ENCODE peak calls at places on chromosome 22, in seven cellular contexts. One of them, this sample, is unnamed.

GRCh38 chr22:28773461-28773867 is 969 bp downstream of the CCDC117 start:
- DNase-seq in cardiac muscle cell: peak; percentile 34
- DNase-seq in stomach: no peak
- DNase-seq in uterus: no peak
- DNase-seq in heart right ventricle: no peak
- DNase-seq in mammary epithelial cell: peak; percentile 55
- DNase-seq in esophagus muscularis mucosa: no peak
- DNase-seq in this sample: no peak

GRCh38 chr22:40631925-40632324 is 4.6 kb downstream of the MRTFA start:
- DNase-seq in cardiac muscle cell: no peak
- DNase-seq in stomach: no peak
- DNase-seq in mammary epithelial cell: no peak
- DNase-seq in esophagus muscularis mucosa: no peak
- DNase-seq in heart right ventricle: no peak
- DNase-seq in uterus: no peak
- DNase-seq in this sample: no peak

GRCh38 chr22:33124471-33124870 is 66.3 kb upstream of the SYN3 start:
- DNase-seq in mammary epithelial cell: no peak
- DNase-seq in uterus: no peak
- DNase-seq in cardiac muscle cell: no peak
- DNase-seq in heart right ventricle: no peak
- DNase-seq in esophagus muscularis mucosa: no peak
- DNase-seq in stomach: no peak
- DNase-seq in this sample: no peak

GRCh38 chr22:46994265-46994664 is 231.8 kb downstream of the TBC1D22A start:
- DNase-seq in heart right ventricle: no peak
- DNase-seq in mammary epithelial cell: no peak
- DNase-seq in uterus: no peak
- DNase-seq in cardiac muscle cell: no peak
- DNase-seq in stomach: peak; percentile 17
- DNase-seq in esophagus muscularis mucosa: no peak
- DNase-seq in this sample: no peak

GRCh38 chr22:26845016-26845728 is 187.8 kb downstream of the MIAT start:
- DNase-seq in uterus: no peak
- DNase-seq in esophagus muscularis mucosa: no peak
- DNase-seq in mammary epithelial cell: no peak
- DNase-seq in heart right ventricle: no peak
- DNase-seq in cardiac muscle cell: peak; percentile 15
- DNase-seq in stomach: no peak
- DNase-seq in this sample: no peak

GRCh38 chr22:20988573-20989322 is 6.7 kb downstream of the LZTR1 start:
- DNase-seq in heart right ventricle: no peak
- DNase-seq in mammary epithelial cell: no peak
- DNase-seq in uterus: no peak
- DNase-seq in cardiac muscle cell: no peak
- DNase-seq in esophagus muscularis mucosa: no peak
- DNase-seq in stomach: no peak
- DNase-seq in this sample: no peak

GRCh38 chr22:31246687-31247086 is 34.6 kb downstream of the LIMK2 start:
- DNase-seq in stomach: no peak
- DNase-seq in esophagus muscularis mucosa: no peak
- DNase-seq in heart right ventricle: no peak
- DNase-seq in cardiac muscle cell: no peak
- DNase-seq in uterus: no peak
- DNase-seq in mammary epithelial cell: no peak
- DNase-seq in this sample: no peak

GRCh38 chr22:29268511-29269229 is 602 bp downstream of the EWSR1 start:
- DNase-seq in stomach: peak; percentile 61
- DNase-seq in cardiac muscle cell: peak; percentile 86
- DNase-seq in mammary epithelial cell: peak; percentile 26
- DNase-seq in heart right ventricle: peak; percentile 77
- DNase-seq in esophagus muscularis mucosa: no peak
- DNase-seq in uterus: peak; percentile 81
- DNase-seq in this sample: no peak

GRCh38 chr22:24424001-24424900 is 3.1 kb upstream of the ADORA2A start:
- DNase-seq in heart right ventricle: peak; percentile 35
- DNase-seq in uterus: no peak
- DNase-seq in mammary epithelial cell: no peak
- DNase-seq in stomach: no peak
- DNase-seq in esophagus muscularis mucosa: no peak
- DNase-seq in cardiac muscle cell: no peak
- DNase-seq in this sample: no peak

GRCh38 chr22:29886601-29887000 is 3.6 kb downstream of the MTMR3 start:
- DNase-seq in heart right ventricle: no peak
- DNase-seq in cardiac muscle cell: peak; percentile 16
- DNase-seq in mammary epithelial cell: no peak
- DNase-seq in esophagus muscularis mucosa: no peak
- DNase-seq in stomach: no peak
- DNase-seq in uterus: no peak
- DNase-seq in this sample: no peak

GRCh38 chr22:50167689-50168489 is 2.6 kb upstream of the PANX2 start:
- DNase-seq in uterus: no peak
- DNase-seq in cardiac muscle cell: no peak
- DNase-seq in heart right ventricle: no peak
- DNase-seq in mammary epithelial cell: no peak
- DNase-seq in stomach: no peak
- DNase-seq in esophagus muscularis mucosa: no peak
- DNase-seq in this sample: no peak

GRCh38 chr22:16973591-16974297 is 34.3 kb downstream of the GAB4 start:
- DNase-seq in heart right ventricle: no peak
- DNase-seq in uterus: no peak
- DNase-seq in stomach: peak; percentile 4
- DNase-seq in esophagus muscularis mucosa: peak; percentile 70
- DNase-seq in cardiac muscle cell: no peak
- DNase-seq in mammary epithelial cell: no peak
- DNase-seq in this sample: no peak

GRCh38 chr22:49524362-49524761 is 303.3 kb downstream of the BRD1 start:
- DNase-seq in mammary epithelial cell: no peak
- DNase-seq in uterus: no peak
- DNase-seq in esophagus muscularis mucosa: no peak
- DNase-seq in cardiac muscle cell: no peak
- DNase-seq in stomach: no peak
- DNase-seq in heart right ventricle: no peak
- DNase-seq in this sample: no peak

GRCh38 chr22:16975155-16975885 is 32.7 kb downstream of the GAB4 start:
- DNase-seq in mammary epithelial cell: no peak
- DNase-seq in cardiac muscle cell: no peak
- DNase-seq in esophagus muscularis mucosa: peak; percentile 57
- DNase-seq in heart right ventricle: no peak
- DNase-seq in stomach: no peak
- DNase-seq in uterus: no peak
- DNase-seq in this sample: no peak

GRCh38 chr22:40348025-40348658 is 1.8 kb downstream of the ADSL start:
- DNase-seq in mammary epithelial cell: peak; percentile 36
- DNase-seq in cardiac muscle cell: peak; percentile 78
- DNase-seq in heart right ventricle: no peak
- DNase-seq in stomach: peak; percentile 58
- DNase-seq in esophagus muscularis mucosa: no peak
- DNase-seq in uterus: no peak
- DNase-seq in this sample: no peak

GRCh38 chr22:39994566-39995345 is at the start of gene FAM83F:
- DNase-seq in stomach: peak; percentile 73
- DNase-seq in uterus: no peak
- DNase-seq in heart right ventricle: peak; percentile 25
- DNase-seq in mammary epithelial cell: peak; percentile 69
- DNase-seq in esophagus muscularis mucosa: no peak
- DNase-seq in cardiac muscle cell: peak; percentile 34
- DNase-seq in this sample: no peak

GRCh38 chr22:25845985-25846745 is 104.2 kb downstream of the MYO18B start:
- DNase-seq in heart right ventricle: no peak
- DNase-seq in mammary epithelial cell: peak; percentile 55
- DNase-seq in uterus: no peak
- DNase-seq in cardiac muscle cell: no peak
- DNase-seq in stomach: no peak
- DNase-seq in esophagus muscularis mucosa: no peak
- DNase-seq in this sample: no peak

GRCh38 chr22:29071261-29072045 is 1.4 kb upstream of the KREMEN1 start:
- DNase-seq in mammary epithelial cell: peak; percentile 88
- DNase-seq in heart right ventricle: peak; percentile 51
- DNase-seq in stomach: peak; percentile 65
- DNase-seq in uterus: peak; percentile 42
- DNase-seq in cardiac muscle cell: peak; percentile 36
- DNase-seq in esophagus muscularis mucosa: no peak
- DNase-seq in this sample: no peak

GRCh38 chr22:50221410-50222300 is 20.8 kb downstream of the SELENOO start:
- DNase-seq in mammary epithelial cell: no peak
- DNase-seq in uterus: no peak
- DNase-seq in cardiac muscle cell: no peak
- DNase-seq in stomach: no peak
- DNase-seq in heart right ventricle: no peak
- DNase-seq in esophagus muscularis mucosa: no peak
- DNase-seq in this sample: no peak

GRCh38 chr22:33535937-33536875 is 384.1 kb downstream of the LARGE1 start:
- DNase-seq in cardiac muscle cell: no peak
- DNase-seq in esophagus muscularis mucosa: no peak
- DNase-seq in heart right ventricle: no peak
- DNase-seq in stomach: no peak
- DNase-seq in mammary epithelial cell: no peak
- DNase-seq in uterus: no peak
- DNase-seq in this sample: no peak

GRCh38 chr22:50018608-50019291 is 6.2 kb upstream of the IL17REL start:
- DNase-seq in uterus: no peak
- DNase-seq in stomach: no peak
- DNase-seq in cardiac muscle cell: no peak
- DNase-seq in esophagus muscularis mucosa: no peak
- DNase-seq in mammary epithelial cell: no peak
- DNase-seq in heart right ventricle: no peak
- DNase-seq in this sample: no peak

GRCh38 chr22:27775087-27775697 is 26.4 kb downstream of the MN1 start:
- DNase-seq in uterus: no peak
- DNase-seq in cardiac muscle cell: no peak
- DNase-seq in stomach: no peak
- DNase-seq in heart right ventricle: no peak
- DNase-seq in mammary epithelial cell: no peak
- DNase-seq in esophagus muscularis mucosa: no peak
- DNase-seq in this sample: no peak

GRCh38 chr22:25680949-25681348 is 61.0 kb upstream of the MYO18B start:
- DNase-seq in stomach: no peak
- DNase-seq in esophagus muscularis mucosa: no peak
- DNase-seq in mammary epithelial cell: no peak
- DNase-seq in cardiac muscle cell: no peak
- DNase-seq in heart right ventricle: no peak
- DNase-seq in uterus: no peak
- DNase-seq in this sample: no peak

DNA sequence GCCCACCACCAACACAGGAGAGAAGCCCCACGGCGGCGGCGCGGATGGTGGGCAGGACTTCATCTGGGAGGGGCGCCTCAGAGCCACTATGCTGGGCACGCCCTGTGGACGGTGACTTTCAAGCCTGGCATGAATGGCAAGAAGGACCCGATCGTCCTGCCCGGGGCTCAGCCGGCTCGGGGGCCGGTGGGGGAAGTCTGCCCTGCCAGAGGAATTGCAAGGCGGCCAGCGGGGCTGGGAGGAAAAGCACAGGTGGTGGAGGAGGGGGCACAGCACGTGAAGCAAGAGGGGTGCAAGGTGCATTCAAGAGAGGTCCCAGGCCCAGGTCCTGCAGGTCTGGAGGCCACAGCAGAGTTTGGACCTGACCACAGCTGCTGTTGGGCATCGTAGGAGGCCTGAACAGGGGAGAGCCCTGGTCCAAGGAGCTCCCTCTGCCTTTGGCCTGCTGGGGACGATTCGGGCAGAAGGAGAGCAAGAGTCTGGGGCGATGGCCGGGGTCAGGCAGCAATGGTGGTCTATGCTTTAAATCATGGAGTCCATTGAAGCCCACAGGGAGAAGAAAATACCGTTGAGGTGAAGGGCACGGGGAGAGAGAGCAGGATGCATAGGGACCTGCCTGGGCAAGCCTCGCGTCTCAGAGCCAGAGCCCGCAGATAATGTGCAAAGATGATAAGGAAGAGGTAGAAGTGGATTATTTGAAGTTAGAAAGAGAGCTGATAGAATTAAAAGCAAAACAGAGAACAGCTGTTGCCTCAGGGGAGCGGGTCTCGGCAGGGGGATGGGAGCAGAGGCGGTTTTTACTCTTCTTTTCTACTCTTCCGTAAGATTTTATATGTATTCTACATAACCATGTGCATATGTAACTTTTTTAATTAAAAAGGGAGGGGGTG is 82.6 kb upstream of the SHISAL1 start:
- DNase-seq in cardiac muscle cell: no peak
- DNase-seq in mammary epithelial cell: no peak
- DNase-seq in heart right ventricle: peak; percentile 6
- DNase-seq in uterus: peak; percentile 11
- DNase-seq in esophagus muscularis mucosa: no peak
- DNase-seq in stomach: peak; percentile 17
- DNase-seq in this sample: no peak
- TF ChIP-seq CTCF in cardiac muscle cell: no peak
- TF ChIP-seq CTCF in mammary epithelial cell: no peak
- TF ChIP-seq CTCF in heart right ventricle: no peak
- TF ChIP-seq CTCF in uterus: no peak
- TF ChIP-seq CTCF in esophagus muscularis mucosa: no peak
- TF ChIP-seq CTCF in stomach: no peak
- TF ChIP-seq CTCF in this sample: no peak

GRCh38 chr22:22822106-22822505 is 65.5 kb upstream of the IGLL5 start:
- DNase-seq in uterus: no peak
- DNase-seq in stomach: no peak
- DNase-seq in esophagus muscularis mucosa: peak; percentile 78
- DNase-seq in heart right ventricle: no peak
- DNase-seq in mammary epithelial cell: no peak
- DNase-seq in cardiac muscle cell: no peak
- DNase-seq in this sample: no peak
- H3K4me3 ChIP-seq in uterus: no peak overlapping the region
- H3K4me3 ChIP-seq in stomach: no peak overlapping the region
- H3K4me3 ChIP-seq in esophagus muscularis mucosa: no peak overlapping the region
- H3K4me3 ChIP-seq in heart right ventricle: no peak overlapping the region
- H3K4me3 ChIP-seq in mammary epithelial cell: no peak overlapping the region
- H3K4me3 ChIP-seq in cardiac muscle cell: no peak overlapping the region
- H3K4me3 ChIP-seq in this sample: no peak overlapping the region

DNA sequence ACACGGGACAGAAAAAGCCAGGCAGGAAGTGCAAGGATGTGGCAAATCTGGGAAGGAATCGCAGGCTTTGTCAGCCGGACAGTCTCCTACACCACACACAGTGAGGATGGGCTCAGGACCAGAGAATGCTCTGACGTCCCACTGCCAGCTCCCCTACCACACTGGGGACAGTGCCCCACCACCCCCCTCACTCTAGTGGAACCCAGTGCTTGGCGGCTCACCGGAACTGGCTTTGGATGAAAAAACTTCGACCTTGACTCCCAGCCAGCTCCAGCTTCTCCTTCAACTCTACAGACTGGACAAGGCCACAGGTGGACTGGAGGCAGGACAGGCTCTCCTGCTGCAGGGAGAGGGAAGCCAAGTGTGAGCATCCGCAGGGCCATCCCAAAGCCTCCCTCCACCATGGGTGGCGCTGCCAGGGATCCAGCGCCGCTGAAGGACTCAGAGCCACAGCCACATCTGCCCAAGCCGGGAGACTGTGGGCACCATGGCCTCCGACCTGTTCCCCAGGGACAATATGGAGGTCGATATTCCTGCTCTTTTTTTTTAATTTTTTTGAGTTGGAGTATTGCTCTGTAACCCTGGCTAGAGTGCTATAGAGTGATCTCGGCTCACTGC is 24.0 kb downstream of the SERHL2 start:
- DNase-seq in stomach: no peak
- DNase-seq in esophagus muscularis mucosa: no peak
- DNase-seq in mammary epithelial cell: no peak
- DNase-seq in cardiac muscle cell: no peak
- DNase-seq in uterus: no peak
- DNase-seq in heart right ventricle: no peak
- DNase-seq in this sample: no peak
- H3K27me3 ChIP-seq in stomach: no peaks in the 10 kb centered on the region
- H3K27me3 ChIP-seq in esophagus muscularis mucosa: no peaks in the 10 kb centered on the region
- H3K27me3 ChIP-seq in mammary epithelial cell: no peaks in the 10 kb centered on the region
- H3K27me3 ChIP-seq in cardiac muscle cell: no peaks in the 10 kb centered on the region
- H3K27me3 ChIP-seq in uterus: no peaks in the 10 kb centered on the region
- H3K27me3 ChIP-seq in heart right ventricle: no peaks in the 10 kb centered on the region
- H3K27me3 ChIP-seq in this sample: no peaks in the 10 kb centered on the region

GRCh38 chr22:19036523-19037273 is 85.5 kb downstream of the DGCR2 start:
- DNase-seq in mammary epithelial cell: no peak
- DNase-seq in cardiac muscle cell: peak; percentile 14
- DNase-seq in esophagus muscularis mucosa: no peak
- DNase-seq in heart right ventricle: no peak
- DNase-seq in uterus: no peak
- DNase-seq in stomach: no peak
- DNase-seq in this sample: no peak
- TF ChIP-seq CTCF in mammary epithelial cell: peak; percentile 28
- TF ChIP-seq CTCF in cardiac muscle cell: peak; percentile 15
- TF ChIP-seq CTCF in esophagus muscularis mucosa: no peak
- TF ChIP-seq CTCF in heart right ventricle: no peak
- TF ChIP-seq CTCF in uterus: no peak
- TF ChIP-seq CTCF in stomach: no peak
- TF ChIP-seq CTCF in this sample: peak; percentile 1